ENCODE peak calls at places on chromosomes 7 and 10, in seven cellular contexts. U is HS-5; T is occipital lobe; Y is endothelial cell of umbilical vein; H is Daoy; X is stimulated activated naive CD8-positive, alpha-beta T cell treated with anti-CD3 and anti-CD28 coated beads, Interleukin-15, Interleukin-2, amounts not matched to agents 100 U/mL and 50 U/mL, for 24 hours; L is LNCaP clone FGC. S is an unnamed sample.

GRCh38 chr10:62422068-62422590 is 48.0 kb downstream of the ZNF365 start:
- DNase-seq in U (peak), T (no peak), Y (no peak), H (peak), X (no peak), L (no peak), S (peak)

GRCh38 chr10:79047875-79048638 is 20.7 kb upstream of the ZMIZ1 start:
- DNase-seq in U (no peak), T (no peak), Y (no peak), H (no peak), X (peak), L (no peak), S (no peak)

GRCh38 chr7:64574481-64575159 is 11.7 kb upstream of the ZNF680 start:
- DNase-seq in U (no peak), T (no peak), Y (peak), H (peak), X (no peak), L (no peak), S (no peak)

GRCh38 chr10:34780818-34781380 is 34.2 kb downstream of the PARD3 start:
- DNase-seq in U (no peak), T (no peak), Y (peak), H (peak), X (peak), L (no peak), S (peak)

GRCh38 chr7:115775981-115776380 is 254.6 kb downstream of the TFEC start:
- DNase-seq in U (no peak), T (no peak), Y (no peak), H (no peak), X (no peak), L (peak), S (no peak)

GRCh38 chr10:132489053-132489703 is 48.4 kb upstream of the INPP5A start:
- DNase-seq in U (no peak), T (no peak), Y (no peak), H (peak), X (no peak), L (peak), S (peak)

GRCh38 chr10:44380829-44381600 is 3.9 kb downstream of the CXCL12 start:
- DNase-seq in U (no peak), T (no peak), Y (no peak), H (no peak), X (no peak), L (no peak), S (no peak)

GRCh38 chr7:115822801-115823200 is 207.8 kb downstream of the TFEC start:
- DNase-seq in U (no peak), T (no peak), Y (no peak), H (no peak), X (no peak), L (no peak), S (no peak)

GRCh38 chr7:7706556-7706955 is 11.9 kb downstream of the RPA3 start:
- DNase-seq in U (no peak), T (no peak), Y (no peak), H (no peak), X (no peak), L (no peak), S (no peak)

GRCh38 chr10:613217-613616 is 76.3 kb downstream of the DIP2C start:
- DNase-seq in U (no peak), T (no peak), Y (no peak), H (no peak), X (no peak), L (peak), S (no peak)

GRCh38 chr10:75466886-75467285 is 35.5 kb downstream of the LRMDA start:
- DNase-seq in U (no peak), T (no peak), Y (no peak), H (no peak), X (no peak), L (no peak), S (no peak)

GRCh38 chr10:102621418-102622325 is 22.6 kb upstream of the TRIM8 start:
- DNase-seq in U (no peak), T (no peak), Y (peak), H (no peak), X (no peak), L (peak), S (no peak)

GRCh38 chr10:123972481-123973401 is 81.1 kb upstream of the CPXM2 start:
- DNase-seq in U (no peak), T (no peak), Y (no peak), H (peak), X (no peak), L (no peak), S (no peak)

GRCh38 chr7:81780914-81781693 is 11.3 kb upstream of the HGF start:
- DNase-seq in U (no peak), T (no peak), Y (no peak), H (no peak), X (no peak), L (peak), S (no peak)

GRCh38 chr10:63313066-63313465 is 152.7 kb downstream of the JMJD1C start:
- DNase-seq in U (no peak), T (no peak), Y (no peak), H (no peak), X (no peak), L (no peak), S (no peak)

GRCh38 chr10:88831709-88832108 is 19.9 kb downstream of the ANKRD22 start:
- DNase-seq in U (no peak), T (no peak), Y (no peak), H (no peak), X (peak), L (no peak), S (no peak)

GRCh38 chr10:88038268-88038667 is 174.8 kb downstream of the PTEN start:
- DNase-seq in U (peak), T (no peak), Y (no peak), H (peak), X (no peak), L (no peak), S (peak)

GRCh38 chr10:82938331-82938730 is 1063.3 kb downstream of the NRG3 start:
- DNase-seq in U (no peak), T (no peak), Y (no peak), H (no peak), X (no peak), L (peak), S (no peak)

GRCh38 chr10:89793649-89794254 is 92.4 kb downstream of the KIF20B start:
- DNase-seq in U (peak), T (no peak), Y (peak), H (peak), X (peak), L (peak), S (peak)